ENCODE peak calls at places on chromosomes 6 and 20, in eight cellular contexts. One of them, this sample, is unnamed. For H3K36me3, the result is how much of the 10 kb centered on the place peaks cover.

GRCh38 chr20:44643596-44644383 is 7.7 kb downstream of the ADA start:
- DNase-seq in lower lobe of right lung: peak
- DNase-seq in sigmoid colon: peak
- DNase-seq in kidney: peak
- DNase-seq in transverse colon: peak
- DNase-seq in fibroblast of lung: peak
- DNase-seq in HCT116: no peak
- DNase-seq in Panc1: peak
- DNase-seq in this sample: peak

GRCh38 chr20:4924032-4924431 is 77.3 kb downstream of the SLC23A2 start:
- DNase-seq in lower lobe of right lung: no peak
- DNase-seq in sigmoid colon: no peak
- DNase-seq in kidney: no peak
- DNase-seq in transverse colon: no peak
- DNase-seq in fibroblast of lung: no peak
- DNase-seq in HCT116: no peak
- DNase-seq in Panc1: no peak
- DNase-seq in this sample: no peak

GRCh38 chr6:70150521-70150920 is 152.4 kb downstream of the COL9A1 start:
- DNase-seq in lower lobe of right lung: no peak
- DNase-seq in sigmoid colon: no peak
- DNase-seq in kidney: no peak
- DNase-seq in transverse colon: no peak
- DNase-seq in fibroblast of lung: no peak
- DNase-seq in HCT116: no peak
- DNase-seq in Panc1: no peak
- DNase-seq in this sample: no peak

GRCh38 chr20:51833326-51833725 is 31.0 kb upstream of the SALL4 start:
- DNase-seq in lower lobe of right lung: no peak
- DNase-seq in sigmoid colon: no peak
- DNase-seq in kidney: no peak
- DNase-seq in transverse colon: no peak
- DNase-seq in fibroblast of lung: no peak
- DNase-seq in HCT116: no peak
- DNase-seq in Panc1: no peak
- DNase-seq in this sample: no peak

GRCh38 chr6:125154184-125155135 is 887 bp downstream of the TPD52L1 start:
- DNase-seq in lower lobe of right lung: peak
- DNase-seq in sigmoid colon: peak
- DNase-seq in kidney: peak
- DNase-seq in transverse colon: peak
- DNase-seq in fibroblast of lung: no peak
- DNase-seq in HCT116: peak
- DNase-seq in Panc1: no peak
- DNase-seq in this sample: no peak

GRCh38 chr6:7108964-7109836 is 1.4 kb downstream of the RREB1 start:
- DNase-seq in lower lobe of right lung: peak
- DNase-seq in sigmoid colon: peak
- DNase-seq in kidney: peak
- DNase-seq in transverse colon: peak
- DNase-seq in fibroblast of lung: peak
- DNase-seq in HCT116: no peak
- DNase-seq in Panc1: no peak
- DNase-seq in this sample: peak

GRCh38 chr6:167129159-167129558 is 6.3 kb downstream of the CCR6 start:
- DNase-seq in lower lobe of right lung: no peak
- DNase-seq in sigmoid colon: no peak
- DNase-seq in kidney: no peak
- DNase-seq in transverse colon: no peak
- DNase-seq in fibroblast of lung: no peak
- DNase-seq in HCT116: no peak
- DNase-seq in Panc1: no peak
- DNase-seq in this sample: no peak

GRCh38 chr20:31851240-31851955 is 6.0 kb upstream of the FOXS1 start:
- DNase-seq in lower lobe of right lung: no peak
- DNase-seq in sigmoid colon: no peak
- DNase-seq in kidney: no peak
- DNase-seq in transverse colon: no peak
- DNase-seq in fibroblast of lung: no peak
- DNase-seq in HCT116: no peak
- DNase-seq in Panc1: no peak
- DNase-seq in this sample: no peak

GRCh38 chr6:129679758-129680157 is 30.2 kb downstream of the ARHGAP18 start:
- DNase-seq in lower lobe of right lung: no peak
- DNase-seq in sigmoid colon: no peak
- DNase-seq in kidney: no peak
- DNase-seq in transverse colon: no peak
- DNase-seq in fibroblast of lung: no peak
- DNase-seq in HCT116: no peak
- DNase-seq in Panc1: no peak
- DNase-seq in this sample: no peak

GRCh38 chr20:20009784-20010253 is 7.3 kb upstream of the NAA20 start:
- DNase-seq in lower lobe of right lung: no peak
- DNase-seq in sigmoid colon: no peak
- DNase-seq in kidney: no peak
- DNase-seq in transverse colon: no peak
- DNase-seq in fibroblast of lung: no peak
- DNase-seq in HCT116: no peak
- DNase-seq in Panc1: no peak
- DNase-seq in this sample: no peak

GRCh38 chr6:33336495-33336894 is 19.0 kb upstream of the ZBTB22 start:
- DNase-seq in lower lobe of right lung: no peak
- DNase-seq in sigmoid colon: no peak
- DNase-seq in kidney: no peak
- DNase-seq in transverse colon: no peak
- DNase-seq in fibroblast of lung: no peak
- DNase-seq in HCT116: no peak
- DNase-seq in Panc1: no peak
- DNase-seq in this sample: no peak

GRCh38 chr20:53767206-53767924 is 173.7 kb upstream of the ZNF217 start:
- DNase-seq in lower lobe of right lung: no peak
- DNase-seq in sigmoid colon: no peak
- DNase-seq in kidney: no peak
- DNase-seq in transverse colon: no peak
- DNase-seq in fibroblast of lung: no peak
- DNase-seq in HCT116: no peak
- DNase-seq in Panc1: no peak
- DNase-seq in this sample: no peak

GRCh38 chr20:21019831-21020655 is 86.1 kb downstream of the LINC00237 start:
- DNase-seq in lower lobe of right lung: no peak
- DNase-seq in sigmoid colon: no peak
- DNase-seq in kidney: peak
- DNase-seq in transverse colon: no peak
- DNase-seq in fibroblast of lung: no peak
- DNase-seq in HCT116: no peak
- DNase-seq in Panc1: no peak
- DNase-seq in this sample: no peak

GRCh38 chr6:143872211-143872610 is 7.9 kb downstream of the ZC2HC1B start:
- DNase-seq in lower lobe of right lung: no peak
- DNase-seq in sigmoid colon: no peak
- DNase-seq in kidney: no peak
- DNase-seq in transverse colon: no peak
- DNase-seq in fibroblast of lung: peak
- DNase-seq in HCT116: no peak
- DNase-seq in Panc1: no peak
- DNase-seq in this sample: peak

GRCh38 chr6:160412993-160413392 is 64.8 kb downstream of the SLC22A3 start:
- DNase-seq in lower lobe of right lung: no peak
- DNase-seq in sigmoid colon: no peak
- DNase-seq in kidney: no peak
- DNase-seq in transverse colon: no peak
- DNase-seq in fibroblast of lung: no peak
- DNase-seq in HCT116: no peak
- DNase-seq in Panc1: no peak
- DNase-seq in this sample: no peak

GRCh38 chr20:18056174-18057105 is 1.3 kb downstream of the OVOL2 start:
- DNase-seq in lower lobe of right lung: peak
- DNase-seq in sigmoid colon: no peak
- DNase-seq in kidney: peak
- DNase-seq in transverse colon: peak
- DNase-seq in fibroblast of lung: peak
- DNase-seq in HCT116: no peak
- DNase-seq in Panc1: no peak
- DNase-seq in this sample: peak

GRCh38 chr6:26459023-26459810 is 1.5 kb downstream of the BTN2A1 start:
- DNase-seq in lower lobe of right lung: no peak
- DNase-seq in sigmoid colon: no peak
- DNase-seq in kidney: no peak
- DNase-seq in transverse colon: no peak
- DNase-seq in fibroblast of lung: no peak
- DNase-seq in HCT116: no peak
- DNase-seq in Panc1: no peak
- DNase-seq in this sample: no peak

GRCh38 chr6:168038576-168039140 is 40.4 kb downstream of the FRMD1 start:
- DNase-seq in lower lobe of right lung: no peak
- DNase-seq in sigmoid colon: no peak
- DNase-seq in kidney: no peak
- DNase-seq in transverse colon: no peak
- DNase-seq in fibroblast of lung: no peak
- DNase-seq in HCT116: no peak
- DNase-seq in Panc1: no peak
- DNase-seq in this sample: no peak

GRCh38 chr20:37986063-37986858 is 47.0 kb downstream of the TTI1 start:
- DNase-seq in lower lobe of right lung: no peak
- DNase-seq in sigmoid colon: no peak
- DNase-seq in kidney: no peak
- DNase-seq in transverse colon: no peak
- DNase-seq in fibroblast of lung: no peak
- DNase-seq in HCT116: no peak
- DNase-seq in Panc1: no peak
- DNase-seq in this sample: no peak

GRCh38 chr20:327946-328563 is 2.7 kb downstream of the SOX12 start:
- DNase-seq in lower lobe of right lung: no peak
- DNase-seq in sigmoid colon: no peak
- DNase-seq in kidney: no peak
- DNase-seq in transverse colon: no peak
- DNase-seq in fibroblast of lung: peak
- DNase-seq in HCT116: no peak
- DNase-seq in Panc1: no peak
- DNase-seq in this sample: no peak

GRCh38 chr20:328596-329324 is 3.4 kb downstream of the SOX12 start:
- DNase-seq in lower lobe of right lung: no peak
- DNase-seq in sigmoid colon: no peak
- DNase-seq in kidney: no peak
- DNase-seq in transverse colon: no peak
- DNase-seq in fibroblast of lung: no peak
- DNase-seq in HCT116: no peak
- DNase-seq in Panc1: no peak
- DNase-seq in this sample: no peak

GRCh38 chr20:329325-329695 is 4.0 kb downstream of the SOX12 start:
- DNase-seq in lower lobe of right lung: no peak
- DNase-seq in sigmoid colon: no peak
- DNase-seq in kidney: no peak
- DNase-seq in transverse colon: no peak
- DNase-seq in fibroblast of lung: no peak
- DNase-seq in HCT116: no peak
- DNase-seq in Panc1: no peak
- DNase-seq in this sample: no peak

GRCh38 chr20:330233-331149 is 5.1 kb downstream of the SOX12 start:
- DNase-seq in lower lobe of right lung: no peak
- DNase-seq in sigmoid colon: peak
- DNase-seq in kidney: no peak
- DNase-seq in transverse colon: no peak
- DNase-seq in fibroblast of lung: peak
- DNase-seq in HCT116: no peak
- DNase-seq in Panc1: no peak
- DNase-seq in this sample: peak

DNA sequence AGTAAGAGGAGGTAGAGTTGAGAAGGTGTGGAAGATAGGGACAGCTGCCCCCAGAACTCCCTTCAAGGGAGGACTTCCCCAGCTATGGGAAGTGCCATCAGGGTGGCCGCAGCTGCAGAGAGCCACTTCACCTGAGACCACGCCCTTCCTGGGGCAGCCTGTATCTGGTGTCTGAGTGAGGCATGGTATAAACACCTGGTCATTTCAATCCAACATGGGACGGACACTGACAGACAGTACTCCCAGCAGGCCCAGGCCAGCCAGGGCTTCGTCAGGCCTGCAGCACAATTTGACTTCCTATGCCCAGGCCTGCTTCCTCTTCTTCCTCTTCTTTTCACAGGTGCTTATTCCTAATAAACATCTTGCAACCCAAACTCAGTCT is 4.5 kb downstream of the SOX12 start:
- DNase-seq in lower lobe of right lung: no peak
- DNase-seq in sigmoid colon: no peak
- DNase-seq in kidney: no peak
- DNase-seq in transverse colon: peak
- DNase-seq in fibroblast of lung: no peak
- DNase-seq in HCT116: no peak
- DNase-seq in Panc1: no peak
- DNase-seq in this sample: no peak
- H3K4me3 ChIP-seq in lower lobe of right lung: no peak
- H3K4me3 ChIP-seq in sigmoid colon: no peak
- H3K4me3 ChIP-seq in kidney: no peak
- H3K4me3 ChIP-seq in transverse colon: no peak
- H3K4me3 ChIP-seq in fibroblast of lung: no peak
- H3K4me3 ChIP-seq in HCT116: no peak
- H3K4me3 ChIP-seq in Panc1: no peak
- H3K4me3 ChIP-seq in this sample: no peak

GRCh38 chr6:162416845-162417537 is 310.6 kb downstream of the PRKN start:
- DNase-seq in lower lobe of right lung: no peak
- DNase-seq in sigmoid colon: no peak
- DNase-seq in kidney: no peak
- DNase-seq in transverse colon: no peak
- DNase-seq in fibroblast of lung: no peak
- DNase-seq in HCT116: no peak
- DNase-seq in Panc1: no peak
- DNase-seq in this sample: no peak

GRCh38 chr6:162421004-162421403 is 306.6 kb downstream of the PRKN start:
- DNase-seq in lower lobe of right lung: no peak
- DNase-seq in sigmoid colon: no peak
- DNase-seq in kidney: no peak
- DNase-seq in transverse colon: no peak
- DNase-seq in fibroblast of lung: no peak
- DNase-seq in HCT116: no peak
- DNase-seq in Panc1: no peak
- DNase-seq in this sample: no peak

GRCh38 chr6:162416307-162416706 is 311.3 kb downstream of the PRKN start:
- DNase-seq in lower lobe of right lung: no peak
- DNase-seq in sigmoid colon: no peak
- DNase-seq in kidney: no peak
- DNase-seq in transverse colon: no peak
- DNase-seq in fibroblast of lung: no peak
- DNase-seq in HCT116: no peak
- DNase-seq in Panc1: no peak
- DNase-seq in this sample: no peak
- H3K36me3 ChIP-seq in lower lobe of right lung: under half
- H3K36me3 ChIP-seq in sigmoid colon: under half
- H3K36me3 ChIP-seq in kidney: under half
- H3K36me3 ChIP-seq in transverse colon: under half
- H3K36me3 ChIP-seq in fibroblast of lung: under half
- H3K36me3 ChIP-seq in HCT116: under half
- H3K36me3 ChIP-seq in Panc1: under half
- H3K36me3 ChIP-seq in this sample: under half

GRCh38 chr6:52407467-52407866 is 12.7 kb upstream of the EFHC1 start:
- DNase-seq in lower lobe of right lung: no peak
- DNase-seq in sigmoid colon: no peak
- DNase-seq in kidney: no peak
- DNase-seq in transverse colon: no peak
- DNase-seq in fibroblast of lung: peak
- DNase-seq in HCT116: no peak
- DNase-seq in Panc1: no peak
- DNase-seq in this sample: peak
- TF ChIP-seq CTCF in lower lobe of right lung: peak
- TF ChIP-seq CTCF in sigmoid colon: peak
- TF ChIP-seq CTCF in kidney: peak
- TF ChIP-seq CTCF in transverse colon: peak
- TF ChIP-seq CTCF in fibroblast of lung: peak
- TF ChIP-seq CTCF in HCT116: peak
- TF ChIP-seq CTCF in Panc1: peak
- TF ChIP-seq CTCF in this sample: peak

GRCh38 chr6:18276610-18277009 is 12.3 kb upstream of the DEK start:
- DNase-seq in lower lobe of right lung: no peak
- DNase-seq in sigmoid colon: no peak
- DNase-seq in kidney: no peak
- DNase-seq in transverse colon: no peak
- DNase-seq in fibroblast of lung: no peak
- DNase-seq in HCT116: no peak
- DNase-seq in Panc1: no peak
- DNase-seq in this sample: no peak
- H3K4me3 ChIP-seq in lower lobe of right lung: no peak
- H3K4me3 ChIP-seq in sigmoid colon: no peak
- H3K4me3 ChIP-seq in kidney: no peak
- H3K4me3 ChIP-seq in transverse colon: no peak
- H3K4me3 ChIP-seq in fibroblast of lung: no peak
- H3K4me3 ChIP-seq in HCT116: no peak
- H3K4me3 ChIP-seq in Panc1: peak
- H3K4me3 ChIP-seq in this sample: peak